ENCODE peak calls at places on chromosomes 4 and X, in nine cellular contexts. Y, J, S, X, W, N, F, E and T are unnamed samples. For H3K36me3, the result is how much of the 10 kb centered on the place peaks cover.

GRCh38 chr4:155025762-155026457 is 182.5 kb upstream of the NPY2R start:
- DNase-seq in Y (no peak), J (no peak), S (peak), X (no peak), W (no peak), N (no peak), F (no peak), E (peak), T (peak)

GRCh38 chrX:1443496-1444075 is 9.1 kb downstream of the ASMTL start:
- DNase-seq in Y (peak), J (no peak), S (no peak), X (no peak), W (no peak), N (peak), F (peak), E (no peak), T (no peak)

GRCh38 chr4:107069049-107069448 is 32.9 kb upstream of the DKK2 start:
- DNase-seq in Y (no peak), J (no peak), S (no peak), X (peak), W (no peak), N (no peak), F (no peak), E (no peak), T (no peak)

GRCh38 chrX:144681501-144681900 is 565.8 kb upstream of the SPANXN1 start:
- DNase-seq in Y (no peak), J (no peak), S (no peak), X (no peak), W (no peak), N (no peak), F (no peak), E (no peak), T (no peak)

GRCh38 chr4:87555751-87556619 is 26.8 kb upstream of the SPARCL1 start:
- DNase-seq in Y (peak), J (peak), S (no peak), X (peak), W (no peak), N (no peak), F (no peak), E (no peak), T (no peak)

GRCh38 chrX:42022158-42022557 is 98.8 kb upstream of the CASK start:
- DNase-seq in Y (no peak), J (no peak), S (no peak), X (no peak), W (no peak), N (no peak), F (no peak), E (no peak), T (no peak)

GRCh38 chrX:40154229-40154852 is 56.6 kb upstream of the BCOR start:
- DNase-seq in Y (peak), J (no peak), S (peak), X (no peak), W (peak), N (no peak), F (no peak), E (peak), T (no peak)

GRCh38 chr4:156578005-156578404 is 393.6 kb downstream of the PDGFC start:
- DNase-seq in Y (no peak), J (no peak), S (no peak), X (no peak), W (no peak), N (no peak), F (no peak), E (no peak), T (no peak)

GRCh38 chr4:80324171-80324570 is 11.4 kb upstream of the CFAP299 start:
- DNase-seq in Y (no peak), J (no peak), S (no peak), X (no peak), W (no peak), N (no peak), F (no peak), E (no peak), T (no peak)

GRCh38 chrX:127574829-127575228 is 477.4 kb downstream of the ACTRT1 start:
- DNase-seq in Y (no peak), J (no peak), S (no peak), X (no peak), W (no peak), N (no peak), F (no peak), E (no peak), T (no peak)

GRCh38 chr4:27666943-27667342 is 806.3 kb downstream of the STIM2 start:
- DNase-seq in Y (no peak), J (no peak), S (no peak), X (no peak), W (peak), N (no peak), F (no peak), E (no peak), T (no peak)

GRCh38 chrX:1075156-1075555 is 137.3 kb downstream of the CRLF2 start:
- DNase-seq in Y (no peak), J (no peak), S (no peak), X (no peak), W (no peak), N (no peak), F (peak), E (no peak), T (no peak)

GRCh38 chr4:39721788-39722187 is 23.9 kb downstream of the UBE2K start:
- DNase-seq in Y (peak), J (no peak), S (no peak), X (no peak), W (no peak), N (no peak), F (no peak), E (no peak), T (no peak)

GRCh38 chrX:29382811-29383210 is 795.6 kb downstream of the IL1RAPL1 start:
- DNase-seq in Y (no peak), J (no peak), S (no peak), X (no peak), W (no peak), N (no peak), F (no peak), E (no peak), T (no peak)

GRCh38 chr4:77699731-77700210 is 94.2 kb downstream of the CXCL13 start:
- DNase-seq in Y (no peak), J (peak), S (peak), X (peak), W (peak), N (no peak), F (no peak), E (no peak), T (no peak)

GRCh38 chrX:17552251-17552650 is 177.3 kb downstream of the NHS start:
- DNase-seq in Y (no peak), J (no peak), S (no peak), X (peak), W (no peak), N (no peak), F (no peak), E (no peak), T (no peak)

GRCh38 chrX:17547658-17548057 is 172.7 kb downstream of the NHS start:
- DNase-seq in Y (no peak), J (no peak), S (peak), X (peak), W (no peak), N (no peak), F (no peak), E (peak), T (peak)

GRCh38 chrX:17553451-17553850 is 178.5 kb downstream of the NHS start:
- DNase-seq in Y (peak), J (peak), S (no peak), X (peak), W (no peak), N (no peak), F (no peak), E (no peak), T (no peak)

GRCh38 chrX:17549005-17549685 is 174.1 kb downstream of the NHS start:
- DNase-seq in Y (no peak), J (no peak), S (peak), X (no peak), W (no peak), N (no peak), F (no peak), E (no peak), T (no peak)

DNA sequence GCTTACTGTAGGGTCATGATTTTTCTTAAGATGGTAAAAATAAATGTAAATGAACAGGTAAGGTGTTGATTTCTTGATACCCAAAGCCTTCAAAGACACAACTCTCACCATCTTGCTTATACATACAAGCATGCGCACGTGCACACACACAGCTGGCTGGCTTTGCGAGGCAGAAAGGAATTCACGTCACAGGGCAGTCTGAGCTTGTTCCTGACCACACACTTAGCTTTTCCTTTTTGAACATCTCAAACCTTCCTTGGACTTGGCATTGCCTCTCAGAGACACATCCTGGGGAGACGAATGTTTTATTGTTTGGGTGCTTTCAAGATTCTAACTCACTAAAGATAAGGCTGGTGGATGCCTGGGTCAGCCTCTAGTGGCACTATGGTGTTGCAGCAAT is 175.0 kb downstream of the NHS start:
- DNase-seq in Y (no peak), J (no peak), S (no peak), X (no peak), W (no peak), N (no peak), F (no peak), E (no peak), T (no peak)
- TF ChIP-seq CTCF in Y (no peak), J (no peak), S (no peak), X (no peak), W (no peak), N (no peak), F (no peak), E (no peak), T (peak)

GRCh38 chr4:5757954-5758353 is 47.0 kb downstream of the EVC start:
- DNase-seq in Y (peak), J (no peak), S (no peak), X (no peak), W (no peak), N (no peak), F (no peak), E (no peak), T (no peak)
- H3K36me3 ChIP-seq in Y (half or more), J (under half), S (under half), X (half or more), W (under half), N (under half), F (under half), E (under half), T (under half)

DNA sequence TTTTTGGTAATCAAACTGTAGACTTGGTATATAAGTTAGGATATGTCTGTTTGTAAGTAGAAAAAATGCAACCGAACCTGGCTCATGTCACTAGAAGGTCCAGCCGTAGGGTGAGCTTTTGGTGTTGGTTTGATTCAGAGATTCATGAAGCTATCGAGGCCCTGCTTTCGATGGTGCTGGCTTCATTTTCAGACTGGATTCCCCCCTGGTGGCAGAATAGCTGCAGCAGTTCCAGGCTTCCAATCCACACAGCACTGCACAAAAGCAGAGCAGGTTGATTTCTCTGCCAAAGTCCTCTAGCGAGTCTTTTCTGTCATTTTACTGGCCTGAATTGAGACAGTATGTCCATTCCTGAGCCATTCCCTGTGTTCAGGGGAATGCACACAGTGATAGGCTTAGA is 33.1 kb downstream of the PDK3 start:
- DNase-seq in Y (peak), J (no peak), S (no peak), X (no peak), W (no peak), N (peak), F (no peak), E (no peak), T (no peak)
- TF ChIP-seq CTCF in Y (peak), J (no peak), S (peak), X (no peak), W (peak), N (peak), F (peak), E (peak), T (peak)

GRCh38 chr4:75950416-75950815 is 9.6 kb upstream of the NAAA start:
- DNase-seq in Y (no peak), J (no peak), S (no peak), X (peak), W (no peak), N (no peak), F (no peak), E (no peak), T (no peak)
- H3K36me3 ChIP-seq in Y (half or more), J (under half), S (half or more), X (under half), W (half or more), N (under half), F (under half), E (half or more), T (under half)

DNA sequence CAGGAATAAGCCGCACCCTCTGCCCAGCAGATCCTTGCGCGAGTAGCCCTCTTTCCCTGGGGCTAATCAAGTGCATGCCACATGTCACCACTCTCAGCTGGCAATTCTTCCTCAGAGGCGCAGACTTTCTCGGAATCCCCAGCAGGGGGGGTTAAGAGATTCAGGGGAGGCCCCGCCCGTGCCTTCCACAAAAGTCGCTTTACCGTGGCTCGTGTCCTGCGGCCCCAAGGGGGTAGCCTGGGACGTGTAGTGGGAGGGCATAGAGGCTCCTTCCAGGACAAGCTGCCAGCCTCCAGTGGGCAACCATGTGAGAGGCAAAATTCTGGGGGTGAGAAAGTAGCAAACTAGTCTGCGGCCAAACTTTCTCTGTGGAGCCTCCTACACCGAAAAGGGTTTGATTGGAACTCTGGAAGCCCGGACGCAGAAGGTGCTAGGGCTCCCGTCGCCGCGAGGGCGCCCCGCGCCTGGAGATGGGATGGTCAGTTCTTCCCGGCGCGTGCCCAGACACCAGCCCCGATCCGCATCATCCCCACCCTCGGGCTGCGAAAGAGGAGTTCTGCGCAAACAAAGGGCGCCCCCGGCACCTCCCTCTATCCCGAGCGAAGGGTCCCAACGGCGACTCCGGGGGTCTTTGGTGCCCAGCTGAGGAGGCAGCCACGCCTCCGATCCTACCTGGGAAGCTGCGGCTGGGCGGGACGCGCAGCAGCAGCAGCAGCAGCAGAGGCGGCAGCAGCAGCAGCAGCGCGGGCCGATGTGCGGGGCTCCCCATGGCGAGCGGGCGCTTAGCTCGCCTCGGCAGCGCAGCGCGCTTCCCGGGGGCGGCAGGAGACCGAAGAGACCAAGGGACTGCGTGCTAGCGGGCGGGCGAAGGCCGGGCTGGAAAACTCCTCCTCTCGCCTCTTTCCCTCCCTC is at the start of gene SRPX:
- DNase-seq in Y (peak), J (no peak), S (peak), X (peak), W (no peak), N (no peak), F (no peak), E (peak), T (peak)
- TF ChIP-seq CTCF in Y (peak), J (peak), S (peak), X (peak), W (no peak), N (no peak), F (peak), E (peak), T (peak)

GRCh38 chrX:49879656-49880277 is 483 bp downstream of the USP27X start:
- DNase-seq in Y (no peak), J (no peak), S (peak), X (peak), W (no peak), N (no peak), F (no peak), E (no peak), T (no peak)

GRCh38 chrX:49876750-49877149 is 2.5 kb upstream of the USP27X start:
- DNase-seq in Y (no peak), J (no peak), S (peak), X (peak), W (peak), N (peak), F (no peak), E (no peak), T (no peak)

GRCh38 chrX:49877397-49878101 is 1.7 kb upstream of the USP27X start:
- DNase-seq in Y (no peak), J (no peak), S (no peak), X (no peak), W (no peak), N (no peak), F (no peak), E (no peak), T (no peak)

GRCh38 chrX:49878834-49879655 is at the start of gene USP27X:
- DNase-seq in Y (peak), J (peak), S (peak), X (peak), W (peak), N (peak), F (peak), E (peak), T (peak)

GRCh38 chrX:49878128-49878833 is 1.0 kb upstream of the USP27X start:
- DNase-seq in Y (no peak), J (no peak), S (no peak), X (no peak), W (no peak), N (no peak), F (no peak), E (peak), T (no peak)
- H3K36me3 ChIP-seq in Y (under half), J (under half), S (under half), X (under half), W (under half), N (under half), F (under half), E (under half), T (under half)

DNA sequence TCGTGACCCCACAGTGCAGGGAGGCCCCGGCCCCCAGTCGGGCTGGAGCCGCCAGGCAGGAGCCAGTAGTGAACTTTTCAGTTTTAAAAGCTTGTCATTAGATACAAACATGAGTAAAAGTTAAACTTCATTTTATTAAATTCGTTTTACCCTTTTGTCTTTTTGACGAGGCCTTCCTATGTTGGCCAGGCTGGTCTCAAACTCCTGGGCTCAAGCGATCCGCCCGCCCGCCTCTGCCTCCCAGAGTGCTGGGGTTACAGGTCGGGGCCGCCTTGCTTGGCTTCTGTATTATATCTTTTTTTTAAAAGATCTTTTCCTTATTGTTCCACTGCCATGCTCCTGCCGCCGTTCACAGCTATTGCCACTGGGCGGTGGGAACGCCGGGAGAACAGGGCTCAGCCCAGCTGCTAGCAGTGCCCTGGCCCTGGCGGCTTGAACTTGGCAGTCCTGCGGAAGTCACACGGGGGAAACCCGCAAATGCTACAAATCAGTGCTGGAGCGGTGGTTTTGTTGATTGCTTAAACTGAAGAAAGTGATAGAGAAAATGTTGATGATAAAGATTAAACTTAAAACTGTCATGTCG is 968 bp upstream of the NELFA start:
- DNase-seq in Y (peak), J (no peak), S (peak), X (peak), W (peak), N (peak), F (no peak), E (peak), T (peak)
- TF ChIP-seq CTCF in Y (no peak), J (peak), S (peak), X (peak), W (peak), N (no peak), F (no peak), E (peak), T (peak)